ENCODE peak calls at places on chromosomes 11 and 22, in seven cellular contexts. D is RWPE1, K is HFFc6, Q is K562, O is thoracic aorta, R is cardiac muscle cell, B is fibroblast of lung. J is an unnamed sample.

GRCh38 chr11:45045692-45046471 is 95.2 kb upstream of the TP53I11 start:
- DNase-seq in D (peak), K (peak), Q (no peak), O (no peak), R (peak), B (peak), J (peak)

GRCh38 chr11:66188580-66188979 is 79.9 kb upstream of the RAB1B start:
- DNase-seq in D (peak), K (peak), Q (peak), O (no peak), R (peak), B (peak), J (no peak)

GRCh38 chr22:48849963-48850657 is 977.6 kb downstream of the BRD1 start:
- DNase-seq in D (no peak), K (no peak), Q (no peak), O (no peak), R (no peak), B (no peak), J (no peak)

GRCh38 chr11:131998020-131998419 is 627.6 kb downstream of the NTM start:
- DNase-seq in D (no peak), K (peak), Q (no peak), O (no peak), R (no peak), B (no peak), J (no peak)

GRCh38 chr11:11528986-11529385 is 92.8 kb downstream of the GALNT18 start:
- DNase-seq in D (no peak), K (no peak), Q (no peak), O (no peak), R (no peak), B (no peak), J (no peak)

GRCh38 chr22:19543970-19544708 is 19.9 kb upstream of the CLDN5 start:
- DNase-seq in D (no peak), K (no peak), Q (no peak), O (no peak), R (no peak), B (no peak), J (no peak)

GRCh38 chr11:23988381-23989006 is 508.4 kb upstream of the LUZP2 start:
- DNase-seq in D (no peak), K (peak), Q (no peak), O (no peak), R (peak), B (peak), J (no peak)

GRCh38 chr11:115504279-115505158 is at the start of gene CADM1:
- DNase-seq in D (peak), K (peak), Q (peak), O (peak), R (peak), B (peak), J (peak)

GRCh38 chr22:37561209-37562048 is 1.1 kb downstream of the CDC42EP1 start:
- DNase-seq in D (peak), K (peak), Q (peak), O (peak), R (peak), B (peak), J (peak)

GRCh38 chr22:29517215-29517908 is 36.2 kb downstream of the THOC5 start:
- DNase-seq in D (no peak), K (no peak), Q (no peak), O (no peak), R (no peak), B (no peak), J (no peak)

GRCh38 chr22:46066691-46067090 is 83.6 kb upstream of the PPARA start:
- DNase-seq in D (no peak), K (no peak), Q (no peak), O (no peak), R (no peak), B (no peak), J (no peak)

DNA sequence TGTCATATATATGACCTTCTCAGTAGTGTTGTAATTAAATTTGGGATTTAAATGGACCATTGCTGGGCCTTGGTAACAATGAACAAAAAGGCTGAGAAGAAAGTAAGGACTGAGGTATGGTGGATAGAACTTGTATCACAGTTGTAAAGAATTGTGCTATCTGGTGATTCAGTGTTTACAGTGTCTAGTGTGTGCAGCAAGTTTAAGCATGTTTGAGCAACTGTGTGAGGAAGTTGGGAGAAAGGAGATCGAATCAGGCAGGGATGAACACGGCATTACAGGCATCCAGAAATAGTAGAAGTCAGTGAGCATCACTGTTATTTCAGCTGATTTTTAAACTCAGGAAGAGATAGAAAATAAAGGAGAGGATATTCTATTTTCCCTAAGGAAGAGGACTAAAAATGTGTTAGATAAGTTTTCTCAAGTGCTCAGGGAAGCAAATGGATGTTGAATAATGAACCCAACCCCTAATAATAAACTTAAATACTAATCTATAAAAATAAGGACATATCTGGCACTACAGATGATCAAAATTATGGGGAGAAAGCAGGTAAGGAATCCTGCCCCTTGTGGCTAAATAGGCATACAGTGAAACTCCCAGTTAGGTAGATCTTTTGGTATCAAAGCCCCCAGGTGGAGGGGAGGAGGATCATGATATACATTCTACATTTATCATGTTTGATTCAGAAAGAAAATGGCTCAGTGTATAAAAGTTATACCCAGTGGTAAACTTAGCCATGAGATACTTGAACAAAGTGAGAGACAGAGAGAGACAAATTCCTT is 361.0 kb upstream of the ANO3 start:
- DNase-seq in D (peak), K (no peak), Q (no peak), O (no peak), R (no peak), B (no peak), J (no peak)
- TF ChIP-seq CTCF in D (peak), K (peak), Q (no peak), O (no peak), R (no peak), B (peak), J (peak)

GRCh38 chr22:31952094-31952401 is 7.7 kb downstream of the YWHAH start:
- DNase-seq in D (no peak), K (peak), Q (no peak), O (no peak), R (peak), B (no peak), J (no peak)
- TF ChIP-seq CTCF in D (no peak), K (peak), Q (no peak), O (no peak), R (peak), B (no peak), J (no peak)

DNA sequence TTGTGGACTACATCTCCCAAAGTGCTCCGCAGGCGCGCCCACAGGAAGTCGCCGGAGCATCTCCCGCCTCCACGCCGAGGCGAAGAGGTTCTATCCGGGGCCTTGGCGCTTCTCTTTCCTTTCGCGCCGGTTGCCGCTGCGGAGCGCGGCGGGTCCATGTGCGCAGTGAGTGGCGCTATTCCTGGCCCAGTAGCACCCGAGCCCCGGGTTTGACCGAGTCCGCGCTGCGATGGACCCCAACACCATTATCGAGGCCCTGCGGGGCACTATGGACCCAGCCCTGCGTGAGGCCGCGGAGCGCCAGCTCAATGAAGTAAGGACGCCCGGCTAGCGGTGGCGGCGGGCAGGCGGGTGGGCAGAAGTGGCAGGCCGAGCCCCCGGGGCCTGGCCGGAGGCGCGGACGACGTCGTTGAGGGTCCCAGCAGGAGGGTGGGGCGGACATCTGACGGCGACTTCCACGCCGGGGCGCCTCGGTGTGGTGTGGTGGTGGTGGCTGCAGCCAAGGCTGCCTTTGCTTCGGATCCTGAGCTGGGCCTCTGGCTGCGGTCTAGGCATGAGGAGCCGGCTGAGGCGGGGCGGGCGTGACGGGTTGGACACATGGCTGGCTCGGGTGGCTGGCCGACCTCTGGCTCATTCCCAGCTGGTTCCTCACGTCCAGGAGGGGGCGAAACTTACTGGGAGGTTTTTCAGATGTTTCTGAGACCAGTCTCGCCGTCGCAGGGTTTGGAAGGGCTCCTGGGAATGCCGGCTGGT is at the start of gene IPO7:
- DNase-seq in D (peak), K (peak), Q (peak), O (peak), R (peak), B (peak), J (peak)
- TF ChIP-seq CTCF in D (peak), K (peak), Q (no peak), O (peak), R (peak), B (peak), J (no peak)

GRCh38 chr11:34366522-34366921 is 8.7 kb upstream of the ABTB2 start:
- DNase-seq in D (no peak), K (no peak), Q (peak), O (no peak), R (no peak), B (peak), J (no peak)
- TF ChIP-seq CTCF in D (no peak), K (peak), Q (peak), O (no peak), R (peak), B (no peak), J (no peak)

DNA sequence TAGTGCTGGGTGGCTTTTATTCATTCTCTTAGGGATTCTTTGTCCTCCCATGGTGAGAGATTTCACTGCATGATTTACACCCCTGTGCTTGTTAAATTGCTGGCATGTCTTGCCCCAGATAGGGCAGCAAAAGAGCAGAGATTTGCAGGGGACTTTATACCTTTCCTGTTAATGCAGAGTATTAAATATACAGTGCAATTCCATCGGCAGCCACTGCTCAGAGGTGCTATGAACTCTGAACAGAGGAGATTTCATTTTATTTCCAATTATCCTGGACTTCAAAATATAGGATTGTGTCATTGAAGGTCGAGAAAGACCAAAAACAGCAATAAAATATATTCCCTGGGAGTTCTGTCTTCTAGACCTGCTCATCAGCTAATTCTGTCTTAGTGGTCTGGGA is 263.4 kb upstream of the NCAM1 start:
- DNase-seq in D (no peak), K (no peak), Q (no peak), O (no peak), R (no peak), B (no peak), J (no peak)
- TF ChIP-seq CTCF in D (no peak), K (no peak), Q (no peak), O (peak), R (no peak), B (no peak), J (peak)

GRCh38 chr22:39311592-39312400 is 7.6 kb downstream of the RPL3 start:
- DNase-seq in D (no peak), K (peak), Q (peak), O (no peak), R (no peak), B (no peak), J (no peak)

GRCh38 chr22:39306456-39307361 is 12.7 kb downstream of the RPL3 start:
- DNase-seq in D (no peak), K (peak), Q (peak), O (no peak), R (no peak), B (peak), J (peak)

GRCh38 chr22:39309881-39310714 is 9.3 kb downstream of the RPL3 start:
- DNase-seq in D (peak), K (peak), Q (no peak), O (no peak), R (peak), B (peak), J (no peak)

GRCh38 chr22:39309364-39309861 is 10.0 kb downstream of the RPL3 start:
- DNase-seq in D (peak), K (peak), Q (no peak), O (no peak), R (no peak), B (peak), J (no peak)

DNA sequence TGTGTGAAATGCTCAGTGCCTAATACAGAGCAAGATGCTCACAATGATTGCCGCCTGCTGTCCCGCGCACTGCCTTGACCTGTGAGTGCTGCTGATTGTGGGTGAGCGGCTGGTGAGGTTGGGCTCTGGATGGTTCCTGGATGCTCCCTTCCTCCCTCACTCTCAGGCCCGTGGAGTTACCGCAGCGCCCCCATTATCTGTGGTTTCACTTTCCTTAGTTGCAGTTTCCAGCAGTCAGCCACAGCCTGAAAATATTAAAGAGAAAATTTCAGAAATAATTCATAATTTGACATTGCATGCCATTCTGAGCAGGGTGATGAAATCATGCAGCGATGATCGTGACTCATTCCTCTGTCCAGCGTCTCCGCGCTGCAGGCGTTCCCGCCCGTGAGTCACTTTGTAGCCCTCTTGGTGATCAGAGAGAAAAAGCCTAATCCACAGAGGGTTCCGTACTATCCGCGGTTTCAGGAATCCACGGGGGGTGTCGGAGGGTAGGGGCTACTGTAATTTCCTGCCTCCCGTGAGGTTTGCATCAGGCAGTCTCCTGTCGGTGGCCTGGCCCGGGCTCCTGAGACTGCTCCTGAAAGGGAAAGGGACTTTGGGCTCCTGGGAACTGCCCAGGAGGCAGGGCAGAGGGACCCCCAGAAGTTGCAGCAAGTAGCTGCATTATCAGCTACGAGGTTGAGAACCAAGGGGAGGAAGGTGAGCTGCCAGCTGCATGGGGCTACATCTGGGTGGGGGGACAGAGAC is 10.6 kb downstream of the RPL3 start:
- DNase-seq in D (peak), K (peak), Q (peak), O (no peak), R (peak), B (peak), J (no peak)
- TF ChIP-seq CTCF in D (no peak), K (peak), Q (no peak), O (peak), R (peak), B (peak), J (no peak)

GRCh38 chr11:65095427-65095826 is 587 bp upstream of the VPS51 start:
- DNase-seq in D (no peak), K (no peak), Q (no peak), O (no peak), R (no peak), B (no peak), J (no peak)
- TF ChIP-seq CTCF in D (no peak), K (no peak), Q (no peak), O (no peak), R (no peak), B (no peak), J (no peak)

J was measured in endothelial cell.